ENCODE peak calls at places on chromosomes 4 and X, in eight cellular contexts. F, A, V, P, Z, D, W and S are unnamed samples.

GRCh38 chr4:185213829-185214228 is 4.4 kb downstream of the SNX25 start:
- DNase-seq in P (no peak), A (no peak), W (no peak), Z (no peak), F (no peak), V (no peak), D (no peak), S (no peak)

GRCh38 chr4:48792348-48793006 is 12.4 kb upstream of the FRYL start:
- DNase-seq in Z (no peak), V (no peak), W (no peak), F (no peak), D (no peak), A (no peak), P (no peak), S (no peak)

GRCh38 chr4:26355392-26356052 is 34.7 kb downstream of the RBPJ start:
- DNase-seq in F (no peak), V (no peak), P (no peak), W (no peak), A (no peak), Z (no peak), D (no peak), S (no peak)

GRCh38 chr4:71380721-71381120 is 41.9 kb downstream of the SLC4A4 start:
- DNase-seq in Z (no peak), W (peak; percentile 15), A (peak; percentile 79), V (peak; percentile 65), P (peak; percentile 40), F (no peak), D (peak; percentile 14), S (no peak)

GRCh38 chr4:128145727-128146126 is 84.6 kb downstream of the LARP1B start:
- DNase-seq in D (no peak), P (no peak), F (no peak), Z (no peak), W (no peak), A (no peak), V (no peak), S (no peak)

GRCh38 chr4:2246384-2247127 is 4.6 kb upstream of the HAUS3 start:
- DNase-seq in A (no peak), W (no peak), Z (no peak), F (no peak), P (no peak), V (no peak), D (no peak), S (no peak)

GRCh38 chr4:158530391-158530790 is 8.7 kb downstream of the RXFP1 start:
- DNase-seq in A (peak; percentile 6), V (no peak), F (no peak), W (no peak), P (no peak), D (no peak), Z (no peak), S (no peak)

GRCh38 chrX:47285762-47286320 is 53.0 kb downstream of the USP11 start:
- DNase-seq in V (peak; percentile 53), P (no peak), W (peak; percentile 39), Z (no peak), D (no peak), F (no peak), A (peak; percentile 5), S (no peak)

GRCh38 chrX:123859409-123859827 is 435 bp upstream of the XIAP start:
- DNase-seq in W (no peak), P (no peak), V (no peak), Z (no peak), F (no peak), A (no peak), D (no peak), S (peak; percentile 76)

GRCh38 chrX:70762285-70762684 is 146.2 kb downstream of the TEX11 start:
- DNase-seq in A (no peak), W (no peak), Z (no peak), F (no peak), P (no peak), D (peak; percentile 4), V (no peak), S (no peak)

GRCh38 chrX:48695925-48696300 is 621 bp upstream of the SUV39H1 start:
- DNase-seq in Z (no peak), D (no peak), V (no peak), F (no peak), P (no peak), W (no peak), A (no peak), S (no peak)
- H3K4me3 ChIP-seq in Z (peak overlapping the region; percentile 48), D (peak overlapping the region; percentile 97), V (peak overlapping the region; percentile 69), F (peak overlapping the region; percentile 71), P (peak overlapping the region; percentile 64), W (peak overlapping the region; percentile 67), A (peak overlapping the region; percentile 64), S (peak overlapping the region; percentile 61)

GRCh38 chr4:121514443-121514842 is 133.6 kb upstream of the QRFPR start:
- DNase-seq in Z (no peak), F (no peak), A (no peak), D (no peak), P (no peak), V (no peak), W (no peak), S (no peak)
- TF ChIP-seq CTCF in Z (peak; percentile 8), F (no peak), A (no peak), D (no peak), P (peak; percentile 15), V (no peak), W (no peak), S (no peak)

DNA sequence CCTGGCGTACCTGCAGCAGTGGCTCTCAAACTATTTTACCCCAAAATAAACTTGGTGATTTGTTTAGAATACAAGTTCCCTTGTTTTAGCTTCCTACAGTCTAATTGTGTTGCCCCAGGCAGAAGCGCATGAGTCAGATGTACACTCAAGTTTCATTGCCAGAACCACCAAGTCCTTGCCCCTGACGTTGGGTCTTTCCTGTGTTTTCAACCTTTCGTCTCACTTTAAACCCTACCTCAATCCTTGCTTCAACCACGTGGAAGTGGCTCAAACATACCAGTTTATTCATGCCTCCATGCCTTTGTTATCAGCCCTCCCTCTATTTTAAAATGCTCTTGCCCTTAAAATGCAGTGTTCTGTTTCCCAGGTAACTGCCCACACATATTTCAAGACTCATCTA is 66.3 kb upstream of the SLC7A11 start:
- DNase-seq in W (peak; percentile 68), P (peak; percentile 50), V (peak; percentile 18), D (peak; percentile 12), A (peak; percentile 76), Z (peak; percentile 67), F (no peak), S (no peak)
- H3K4me3 ChIP-seq in W (no peak overlapping the region), P (no peak overlapping the region), V (no peak overlapping the region), D (no peak overlapping the region), A (no peak overlapping the region), Z (no peak overlapping the region), F (no peak overlapping the region), S (no peak overlapping the region)

GRCh38 chrX:48468693-48469691 is 1.1 kb downstream of the SLC38A5 start:
- DNase-seq in Z (no peak), D (no peak), V (no peak), P (no peak), A (no peak), W (no peak), F (no peak), S (no peak)
- TF ChIP-seq CTCF in Z (peak; percentile 10), D (no peak), V (peak; percentile 11), P (peak; percentile 34), A (no peak), W (no peak), F (no peak), S (no peak)

GRCh38 chrX:2967998-2968909 is 38.1 kb upstream of the ARSH start:
- DNase-seq in V (peak; percentile 50), W (peak; percentile 69), D (no peak), F (no peak), Z (peak; percentile 53), A (peak; percentile 29), P (peak; percentile 78), S (no peak)
- H3K4me3 ChIP-seq in V (peak overlapping the region; percentile 35), W (peak overlapping the region; percentile 15), D (no peak overlapping the region), F (peak overlapping the region; percentile 64), Z (peak overlapping the region; percentile 34), A (no peak overlapping the region), P (peak overlapping the region; percentile 42), S (no peak overlapping the region)

GRCh38 chr4:107666134-107666533 is 53.9 kb downstream of the PAPSS1 start:
- DNase-seq in V (peak; percentile 74), A (peak; percentile 55), F (no peak), Z (peak; percentile 33), W (peak; percentile 61), P (no peak), D (peak; percentile 5), S (no peak)
- TF ChIP-seq CTCF in V (peak; percentile 68), A (peak; percentile 66), F (peak; percentile 43), Z (peak; percentile 29), W (peak; percentile 43), P (peak; percentile 26), D (peak; percentile 25), S (peak; percentile 53)

GRCh38 chr4:177494791-177495190 is 52.6 kb upstream of the AGA start:
- DNase-seq in A (no peak), W (no peak), F (no peak), D (no peak), Z (no peak), P (no peak), V (no peak), S (no peak)

GRCh38 chr4:177487977-177488376 is 45.7 kb upstream of the AGA start:
- DNase-seq in Z (no peak), F (no peak), A (peak; percentile 12), P (no peak), W (peak; percentile 27), D (no peak), V (no peak), S (no peak)

GRCh38 chr4:177489847-177490246 is 47.6 kb upstream of the AGA start:
- DNase-seq in V (peak; percentile 15), P (peak; percentile 28), Z (no peak), D (no peak), A (peak; percentile 85), F (no peak), W (no peak), S (no peak)

GRCh38 chr4:177492022-177492421 is 49.8 kb upstream of the AGA start:
- DNase-seq in V (no peak), F (no peak), D (no peak), W (peak; percentile 19), P (no peak), Z (no peak), A (peak; percentile 45), S (no peak)

GRCh38 chr4:177490769-177491168 is 48.5 kb upstream of the AGA start:
- DNase-seq in D (no peak), P (no peak), F (no peak), W (no peak), V (no peak), Z (no peak), A (no peak), S (no peak)
- H3K4me3 ChIP-seq in D (no peak overlapping the region), P (no peak overlapping the region), F (no peak overlapping the region), W (no peak overlapping the region), V (no peak overlapping the region), Z (no peak overlapping the region), A (no peak overlapping the region), S (no peak overlapping the region)

GRCh38 chrX:50988649-50989048 is 78.1 kb downstream of the BMP15 start:
- DNase-seq in D (peak; percentile 16), W (peak; percentile 24), P (peak; percentile 49), Z (no peak), V (peak; percentile 22), F (no peak), A (peak; percentile 33), S (no peak)
- TF ChIP-seq CTCF in D (peak; percentile 47), W (peak; percentile 34), P (peak; percentile 65), Z (peak; percentile 60), V (peak; percentile 65), F (no peak), A (peak; percentile 63), S (peak; percentile 72)